ENCODE peak calls at places on chromosomes 1 and 21, in four cellular contexts. J is choroid plexus epithelial cell, M is RWPE1, I is WERI-Rb-1. R is an unnamed sample.

GRCh38 chr1:181089777-181090505 is 1.4 kb downstream of the IER5 start:
- DNase-seq in J (peak), M (peak), I (no peak), R (peak)

GRCh38 chr1:20717452-20718342 is at the start of gene KIF17:
- DNase-seq in J (peak), M (peak), I (peak), R (peak)

GRCh38 chr1:67647036-67647798 is 37.8 kb upstream of the GADD45A start:
- DNase-seq in J (no peak), M (no peak), I (no peak), R (no peak)

GRCh38 chr1:81808760-81809159 is 8.0 kb downstream of the ADGRL2 start:
- DNase-seq in J (peak), M (no peak), I (peak), R (peak)

GRCh38 chr1:159055181-159055621 is 21.4 kb downstream of the AIM2 start:
- DNase-seq in J (no peak), M (peak), I (no peak), R (no peak)

GRCh38 chr21:46199436-46200373 is 15.4 kb upstream of the SPATC1L start:
- DNase-seq in J (no peak), M (no peak), I (no peak), R (no peak)

GRCh38 chr1:114510235-114511047 is 562 bp downstream of the TRIM33 start:
- DNase-seq in J (peak), M (peak), I (peak), R (peak)

GRCh38 chr1:145846191-145846590 is 761 bp downstream of the NUDT17 start:
- DNase-seq in J (peak), M (peak), I (peak), R (peak)

GRCh38 chr1:67814121-67814772 is 19.0 kb downstream of the GNG12 start:
- DNase-seq in J (no peak), M (no peak), I (no peak), R (no peak)

GRCh38 chr1:33420870-33421775 is 9.8 kb downstream of the PHC2 start:
- DNase-seq in J (peak), M (no peak), I (no peak), R (no peak)

GRCh38 chr21:44442266-44443125 is 12.8 kb upstream of the LRRC3 start:
- DNase-seq in J (no peak), M (no peak), I (no peak), R (peak)

GRCh38 chr21:34522284-34522683 is 10.3 kb upstream of the KCNE1 start:
- DNase-seq in J (no peak), M (no peak), I (no peak), R (no peak)

GRCh38 chr1:113930499-113931161 is 1.5 kb downstream of the HIPK1 start:
- DNase-seq in J (peak), M (peak), I (peak), R (peak)

GRCh38 chr1:242129103-242129502 is 130.2 kb upstream of the MAP1LC3C start:
- DNase-seq in J (no peak), M (peak), I (no peak), R (no peak)

GRCh38 chr21:45427331-45428271 is 22.6 kb downstream of the COL18A1 start:
- DNase-seq in J (peak), M (peak), I (no peak), R (peak)

GRCh38 chr1:224616761-224617409 is 768 bp downstream of the CNIH3 start:
- DNase-seq in J (no peak), M (no peak), I (no peak), R (peak)

GRCh38 chr1:204624631-204625216 is 60.8 kb downstream of the LRRN2 start:
- DNase-seq in J (no peak), M (no peak), I (peak), R (no peak)

GRCh38 chr1:44740179-44740617 is 561 bp downstream of the KIF2C start:
- DNase-seq in J (no peak), M (peak), I (no peak), R (no peak)

GRCh38 chr1:112934562-112934952 is 21.4 kb downstream of the SLC16A1 start:
- DNase-seq in J (peak), M (no peak), I (no peak), R (no peak)

GRCh38 chr1:115012434-115012833 is 17.2 kb upstream of the TSHB start:
- DNase-seq in J (no peak), M (no peak), I (no peak), R (no peak)

GRCh38 chr21:41508415-41509205 is 652 bp upstream of the TMPRSS2 start:
- DNase-seq in J (no peak), M (no peak), I (no peak), R (no peak)

GRCh38 chr1:57422271-57423134 is 1.4 kb downstream of the DAB1 start:
- DNase-seq in J (peak), M (no peak), I (peak), R (peak)

GRCh38 chr1:57423135-57424131 is at the start of gene DAB1:
- DNase-seq in J (peak), M (no peak), I (peak), R (peak)

GRCh38 chr1:57421366-57421765 is 2.5 kb downstream of the DAB1 start:
- DNase-seq in J (no peak), M (no peak), I (no peak), R (no peak)

GRCh38 chr1:57424231-57425027 is 569 bp upstream of the DAB1 start:
- DNase-seq in J (peak), M (no peak), I (peak), R (peak)
- TF ChIP-seq CTCF in J (peak), M (no peak), I (peak), R (peak)

GRCh38 chr1:154478013-154478412 is 24.0 kb upstream of the TDRD10 start:
- DNase-seq in J (no peak), M (no peak), I (no peak), R (no peak)

GRCh38 chr1:154479764-154480421 is 22.1 kb upstream of the TDRD10 start:
- DNase-seq in J (peak), M (peak), I (peak), R (peak)

GRCh38 chr1:154476791-154477190 is 25.2 kb upstream of the TDRD10 start:
- DNase-seq in J (no peak), M (peak), I (no peak), R (no peak)

GRCh38 chr1:154481058-154481457 is 21.0 kb upstream of the TDRD10 start:
- DNase-seq in J (no peak), M (no peak), I (peak), R (no peak)

DNA sequence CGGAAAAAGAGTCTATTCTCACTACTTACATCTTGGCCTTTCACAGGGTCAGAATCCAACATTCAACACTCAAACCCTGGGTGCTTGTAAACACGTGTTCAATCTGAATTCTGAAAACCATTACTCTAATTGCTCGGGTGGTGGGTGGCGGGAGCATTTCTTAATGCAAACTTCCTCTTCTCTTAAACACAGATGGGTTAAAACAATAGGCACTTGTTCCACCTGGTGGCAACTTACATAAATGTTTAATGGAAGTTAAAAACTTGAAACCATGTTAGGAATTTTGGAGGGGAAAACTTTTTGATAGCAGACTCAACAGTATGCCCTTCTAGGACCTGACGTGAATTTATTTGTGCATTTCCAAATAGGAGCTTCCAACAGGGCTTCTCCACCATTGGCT is 23.4 kb upstream of the TDRD10 start:
- DNase-seq in J (peak), M (no peak), I (no peak), R (no peak)
- TF ChIP-seq CTCF in J (peak), M (no peak), I (no peak), R (no peak)

DNA sequence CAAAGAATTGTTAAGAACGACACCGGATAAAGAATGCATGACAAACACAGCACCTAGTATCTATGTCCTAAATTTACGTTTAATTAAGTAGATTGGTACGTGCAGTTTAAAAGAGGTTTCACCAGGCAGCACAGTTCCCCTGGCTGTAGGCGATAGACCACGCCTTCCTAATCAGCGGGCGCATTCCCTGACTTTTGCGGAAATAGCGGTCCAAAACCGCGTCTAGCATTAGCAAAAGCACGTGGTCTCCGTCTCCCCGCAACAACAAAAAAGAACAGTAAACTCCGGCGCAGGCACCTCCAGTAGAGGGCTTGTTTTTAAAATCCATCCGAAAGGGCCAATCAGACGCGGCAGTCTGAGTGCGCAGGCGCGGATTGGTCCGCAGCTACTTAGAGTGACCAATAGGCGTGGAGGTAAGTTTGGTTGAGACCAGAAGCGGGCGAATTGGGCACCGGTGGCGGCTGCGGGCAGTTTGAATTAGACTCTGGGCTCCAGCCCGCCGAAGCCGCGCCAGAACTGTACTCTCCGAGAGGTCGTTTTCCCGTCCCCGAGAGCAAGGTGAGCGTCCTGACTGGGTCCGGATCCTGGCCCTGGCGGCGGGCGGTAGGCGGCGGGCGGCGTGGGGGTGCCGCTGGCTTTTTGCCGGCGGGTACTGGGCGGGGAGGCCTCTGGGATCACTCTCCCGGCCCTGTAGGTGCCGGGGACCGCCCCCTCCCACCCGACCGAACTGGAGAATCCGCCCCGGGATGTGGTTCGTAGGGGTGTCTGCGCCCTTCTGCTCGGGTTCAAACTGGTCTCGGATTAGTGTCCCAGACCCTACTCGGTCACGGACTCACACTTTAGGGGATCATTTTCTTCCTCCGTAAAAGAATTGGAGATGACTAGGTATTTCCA is at the start of gene CENPF:
- DNase-seq in J (peak), M (peak), I (peak), R (peak)
- TF ChIP-seq CTCF in J (peak), M (no peak), I (no peak), R (no peak)

GRCh38 chr1:175792126-175792525 is 48.7 kb upstream of the TNR start:
- DNase-seq in J (no peak), M (no peak), I (peak), R (no peak)
- TF ChIP-seq CTCF in J (no peak), M (no peak), I (no peak), R (no peak)

DNA sequence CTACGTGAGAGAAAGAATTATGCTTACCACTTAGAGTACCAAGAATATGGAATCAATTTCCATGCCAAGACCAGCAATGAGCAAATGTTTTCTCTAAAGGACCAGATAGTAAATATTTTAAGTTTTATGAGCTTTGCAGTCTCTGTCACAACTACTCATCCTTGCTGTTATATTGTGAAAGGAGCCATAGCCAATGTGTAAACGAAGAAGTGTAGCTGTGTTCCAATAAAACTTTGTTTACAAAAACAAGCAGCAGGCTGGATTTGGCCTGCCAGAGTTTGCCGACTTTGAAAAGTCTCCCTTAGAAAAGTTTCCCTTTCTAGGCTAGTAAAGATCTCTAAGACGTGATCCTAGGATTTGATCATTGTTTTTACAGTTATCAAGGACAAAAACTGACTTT is 128.8 kb downstream of the PDE4B start:
- DNase-seq in J (no peak), M (no peak), I (no peak), R (no peak)
- TF ChIP-seq CTCF in J (no peak), M (no peak), I (no peak), R (no peak)

GRCh38 chr1:99004270-99005141 is at the start of gene PLPPR5:
- DNase-seq in J (peak), M (peak), I (peak), R (peak)
- TF ChIP-seq CTCF in J (no peak), M (no peak), I (peak), R (no peak)

GRCh38 chr21:37563641-37564340 is 197.2 kb downstream of the DYRK1A start:
- DNase-seq in J (peak), M (peak), I (peak), R (no peak)

GRCh38 chr21:37564341-37564923 is 197.9 kb downstream of the DYRK1A start:
- DNase-seq in J (peak), M (peak), I (peak), R (no peak)

GRCh38 chr21:37566790-37567725 is 200.5 kb downstream of the DYRK1A start:
- DNase-seq in J (no peak), M (no peak), I (no peak), R (no peak)

GRCh38 chr21:37564924-37565529 is 198.5 kb downstream of the DYRK1A start:
- DNase-seq in J (peak), M (no peak), I (no peak), R (no peak)

GRCh38 chr21:37565530-37566223 is 199.1 kb downstream of the DYRK1A start:
- DNase-seq in J (peak), M (no peak), I (no peak), R (no peak)
- TF ChIP-seq CTCF in J (no peak), M (no peak), I (no peak), R (no peak)

DNA sequence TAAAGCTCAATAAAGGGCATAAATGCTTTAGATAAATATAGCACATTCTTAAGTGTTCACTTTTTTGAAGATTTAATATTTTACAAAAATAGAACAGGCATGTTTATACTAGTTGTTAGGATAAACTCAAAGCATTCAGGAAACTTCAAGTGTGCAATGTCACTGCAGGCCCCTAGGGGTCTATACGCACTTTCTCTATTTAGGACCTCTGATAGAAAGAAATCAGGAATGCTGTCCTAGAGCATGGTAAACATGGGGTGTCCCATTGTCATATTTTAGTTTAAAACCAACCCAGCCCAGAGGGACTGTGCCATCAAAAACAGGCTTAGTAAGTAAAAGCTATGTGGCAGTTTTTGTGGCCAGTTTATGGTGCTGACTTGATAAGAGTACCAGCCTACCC is 102.2 kb downstream of the BARHL2 start:
- DNase-seq in J (no peak), M (peak), I (no peak), R (no peak)
- TF ChIP-seq CTCF in J (peak), M (no peak), I (peak), R (peak)

DNA sequence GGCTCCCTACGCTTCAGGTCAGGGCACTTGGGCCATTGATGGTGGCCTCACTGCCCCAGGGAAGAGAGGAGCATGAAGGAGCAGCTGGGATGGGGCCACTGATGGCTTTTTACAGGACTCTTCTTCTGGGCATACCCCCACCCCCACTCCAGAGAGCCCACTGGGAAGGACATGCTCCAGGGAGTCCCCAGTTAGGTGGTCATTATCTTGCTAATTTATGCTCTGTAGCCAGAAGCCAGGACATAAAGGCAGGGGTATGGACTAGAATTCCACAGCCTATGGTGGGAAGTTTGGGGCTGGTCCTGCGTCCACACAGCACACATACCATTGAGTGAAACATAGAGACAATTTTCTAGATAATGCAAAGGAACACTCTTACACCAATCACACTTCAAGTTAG is 8.8 kb upstream of the GRIK3 start:
- DNase-seq in J (no peak), M (no peak), I (no peak), R (no peak)
- TF ChIP-seq CTCF in J (no peak), M (no peak), I (no peak), R (no peak)

R was measured in nephron progenitor cell.